ENCODE peak calls at places on chromosome 21, in eight cellular contexts. One of them, this sample, is unnamed.

GRCh38 chr21:25464275-25464674 is 143.0 kb downstream of the MRPL39 start:
- DNase-seq in tibial artery: no peak
- DNase-seq in activated T-helper 9 cell treated with anti-CD3 and anti-CD28 coated beads, Interleukin-2, amount 50 U/mL, for 16 hours: no peak
- DNase-seq in non-pigmented ciliary epithelial cell: no peak
- DNase-seq in NCI-H1092: no peak
- DNase-seq in nucleus accumbens: no peak
- DNase-seq in uterus: no peak
- DNase-seq in fibroblast of mammary gland: peak
- DNase-seq in this sample: peak

GRCh38 chr21:45330075-45330781 is 42.5 kb upstream of the POFUT2 start:
- DNase-seq in NCI-H1092: no peak
- DNase-seq in activated T-helper 9 cell treated with anti-CD3 and anti-CD28 coated beads, Interleukin-2, amount 50 U/mL, for 16 hours: no peak
- DNase-seq in nucleus accumbens: no peak
- DNase-seq in tibial artery: peak
- DNase-seq in uterus: peak
- DNase-seq in fibroblast of mammary gland: peak
- DNase-seq in non-pigmented ciliary epithelial cell: no peak
- DNase-seq in this sample: peak

GRCh38 chr21:43719748-43720538 is 1.0 kb downstream of the PDXK start:
- DNase-seq in fibroblast of mammary gland: no peak
- DNase-seq in activated T-helper 9 cell treated with anti-CD3 and anti-CD28 coated beads, Interleukin-2, amount 50 U/mL, for 16 hours: no peak
- DNase-seq in nucleus accumbens: no peak
- DNase-seq in non-pigmented ciliary epithelial cell: no peak
- DNase-seq in tibial artery: no peak
- DNase-seq in uterus: no peak
- DNase-seq in NCI-H1092: no peak
- DNase-seq in this sample: no peak

GRCh38 chr21:27248791-27249190 is 281.9 kb upstream of the ADAMTS5 start:
- DNase-seq in tibial artery: no peak
- DNase-seq in uterus: no peak
- DNase-seq in nucleus accumbens: no peak
- DNase-seq in non-pigmented ciliary epithelial cell: no peak
- DNase-seq in fibroblast of mammary gland: peak
- DNase-seq in activated T-helper 9 cell treated with anti-CD3 and anti-CD28 coated beads, Interleukin-2, amount 50 U/mL, for 16 hours: no peak
- DNase-seq in NCI-H1092: no peak
- DNase-seq in this sample: no peak

GRCh38 chr21:24260751-24261150 is 1346.5 kb downstream of the MRPL39 start:
- DNase-seq in activated T-helper 9 cell treated with anti-CD3 and anti-CD28 coated beads, Interleukin-2, amount 50 U/mL, for 16 hours: no peak
- DNase-seq in fibroblast of mammary gland: no peak
- DNase-seq in tibial artery: no peak
- DNase-seq in uterus: no peak
- DNase-seq in nucleus accumbens: no peak
- DNase-seq in NCI-H1092: no peak
- DNase-seq in non-pigmented ciliary epithelial cell: no peak
- DNase-seq in this sample: no peak

GRCh38 chr21:36186506-36187399 is 30.1 kb downstream of the DOP1B start:
- DNase-seq in non-pigmented ciliary epithelial cell: no peak
- DNase-seq in uterus: no peak
- DNase-seq in tibial artery: no peak
- DNase-seq in nucleus accumbens: no peak
- DNase-seq in fibroblast of mammary gland: no peak
- DNase-seq in activated T-helper 9 cell treated with anti-CD3 and anti-CD28 coated beads, Interleukin-2, amount 50 U/mL, for 16 hours: no peak
- DNase-seq in NCI-H1092: no peak
- DNase-seq in this sample: no peak

GRCh38 chr21:44428281-44428942 is 26.9 kb upstream of the LRRC3 start:
- DNase-seq in nucleus accumbens: no peak
- DNase-seq in NCI-H1092: no peak
- DNase-seq in uterus: no peak
- DNase-seq in tibial artery: no peak
- DNase-seq in activated T-helper 9 cell treated with anti-CD3 and anti-CD28 coated beads, Interleukin-2, amount 50 U/mL, for 16 hours: peak
- DNase-seq in fibroblast of mammary gland: no peak
- DNase-seq in non-pigmented ciliary epithelial cell: no peak
- DNase-seq in this sample: peak

GRCh38 chr21:41247976-41248545 is 68.5 kb upstream of the FAM3B start:
- DNase-seq in NCI-H1092: peak
- DNase-seq in uterus: no peak
- DNase-seq in nucleus accumbens: no peak
- DNase-seq in tibial artery: no peak
- DNase-seq in activated T-helper 9 cell treated with anti-CD3 and anti-CD28 coated beads, Interleukin-2, amount 50 U/mL, for 16 hours: no peak
- DNase-seq in non-pigmented ciliary epithelial cell: no peak
- DNase-seq in fibroblast of mammary gland: no peak
- DNase-seq in this sample: no peak

GRCh38 chr21:28781602-28782274 is 210.9 kb downstream of the LTN1 start:
- DNase-seq in NCI-H1092: no peak
- DNase-seq in fibroblast of mammary gland: peak
- DNase-seq in non-pigmented ciliary epithelial cell: no peak
- DNase-seq in nucleus accumbens: no peak
- DNase-seq in uterus: no peak
- DNase-seq in tibial artery: no peak
- DNase-seq in activated T-helper 9 cell treated with anti-CD3 and anti-CD28 coated beads, Interleukin-2, amount 50 U/mL, for 16 hours: no peak
- DNase-seq in this sample: peak

This sample was measured in mammary epithelial cell.